ENCODE peak calls at places on chromosomes 6 and 20, in eight cellular contexts. O is retina; L is right cardiac atrium; J is GM12865; C is fibroblast of pulmonary artery; X is NCI-H2081; D is stimulated activated CD8-positive, alpha-beta memory T cell treated with anti-CD3 and anti-CD28 coated beads, Interleukin-7, amount 100 ng/mL, for 1 hour; Z is HS-27A. M is an unnamed sample.

GRCh38 chr6:101730954-101731353 is 337.4 kb downstream of the GRIK2 start:
- DNase-seq in D (no peak), Z (no peak), O (no peak), L (no peak), C (peak), X (no peak), J (no peak), M (no peak)

GRCh38 chr6:125812394-125813231 is 21.9 kb downstream of the NCOA7 start:
- DNase-seq in D (no peak), J (no peak), Z (peak), O (no peak), L (no peak), C (peak), X (no peak), M (peak)

GRCh38 chr6:127367023-127367375 is 23.6 kb upstream of the ECHDC1 start:
- DNase-seq in J (no peak), C (no peak), O (no peak), X (no peak), L (no peak), Z (no peak), D (no peak), M (no peak)

GRCh38 chr6:32126880-32127279 is 1.2 kb downstream of the ATF6B start:
- DNase-seq in X (no peak), C (no peak), Z (no peak), D (no peak), L (no peak), O (no peak), J (no peak), M (no peak)

GRCh38 chr6:39791850-39792500 is at the start of gene DAAM2:
- DNase-seq in X (peak), O (peak), C (peak), L (peak), D (no peak), J (no peak), Z (no peak), M (no peak)

GRCh38 chr6:117265425-117266266 is at the start of gene VGLL2:
- DNase-seq in O (peak), J (no peak), Z (peak), X (peak), L (peak), D (no peak), C (peak), M (no peak)

GRCh38 chr6:91480397-91480796 is 893.5 kb upstream of the MAP3K7 start:
- DNase-seq in C (no peak), X (peak), J (no peak), D (no peak), Z (no peak), L (no peak), O (no peak), M (no peak)

GRCh38 chr6:76861403-76861802 is 601.9 kb downstream of the HTR1B start:
- DNase-seq in O (no peak), Z (no peak), L (no peak), D (no peak), C (peak), J (peak), X (no peak), M (no peak)

GRCh38 chr6:116278853-116279231 is 888 bp downstream of the TSPYL1 start:
- DNase-seq in J (peak), C (peak), X (peak), Z (no peak), D (no peak), L (peak), O (no peak), M (no peak)

GRCh38 chr6:8065519-8065911 is 1.3 kb upstream of the BLOC1S5 start:
- DNase-seq in L (no peak), Z (no peak), O (no peak), D (no peak), X (no peak), J (peak), C (no peak), M (no peak)

GRCh38 chr6:146287691-146288369 is 255.8 kb upstream of the RAB32 start:
- DNase-seq in J (no peak), C (peak), O (no peak), L (no peak), Z (no peak), D (no peak), X (no peak), M (no peak)

GRCh38 chr20:32252189-32252588 is 25.3 kb upstream of the KIF3B start:
- DNase-seq in C (no peak), D (no peak), L (no peak), Z (no peak), O (no peak), X (no peak), J (peak), M (no peak)

GRCh38 chr6:71533939-71534379 is 245.3 kb downstream of the OGFRL1 start:
- DNase-seq in O (no peak), D (no peak), C (peak), Z (no peak), X (peak), L (no peak), J (peak), M (peak)

GRCh38 chr6:34152806-34153565 is 7.1 kb upstream of the GRM4 start:
- DNase-seq in X (no peak), D (no peak), L (no peak), C (no peak), O (no peak), Z (no peak), J (no peak), M (no peak)

M was measured in K562.